ENCODE peak calls at places on chromosomes 5 and 9, in four cellular contexts. F is CD8-positive, alpha-beta memory T cell; E is mesenchymal stem cell; K is CD8-positive, alpha-beta T cell. S is an unnamed sample. For H3K4me1, the result is how much of the 10 kb centered on the place peaks cover.

GRCh38 chr9:79682076-79682736 is 110.4 kb downstream of the TLE4 start:
- DNase-seq in E (no peak), K (no peak), F (no peak), S (no peak)

GRCh38 chr5:123095694-123096120 is 6.7 kb downstream of the PRDM6 start:
- DNase-seq in K (no peak), E (no peak), F (no peak), S (no peak)

GRCh38 chr9:38443597-38443996 is 19.3 kb upstream of the IGFBPL1 start:
- DNase-seq in K (no peak), E (no peak), F (no peak), S (no peak)

GRCh38 chr5:124773291-124774001 is 27.0 kb upstream of the ZNF608 start:
- DNase-seq in F (no peak), E (no peak), K (no peak), S (no peak)

GRCh38 chr5:72463499-72464052 is 43.6 kb downstream of the ZNF366 start:
- DNase-seq in E (no peak), K (no peak), F (no peak), S (no peak)

GRCh38 chr9:91623004-91623403 is 199.4 kb upstream of the NFIL3 start:
- DNase-seq in F (no peak), K (no peak), E (no peak), S (no peak)

GRCh38 chr5:120449501-120449900 is 14.6 kb upstream of the PRR16 start:
- DNase-seq in E (peak), K (no peak), F (no peak), S (no peak)

GRCh38 chr9:97593960-97594359 is 39.2 kb downstream of the TSTD2 start:
- DNase-seq in F (no peak), K (no peak), E (no peak), S (no peak)

GRCh38 chr9:111949919-111950318 is 53.3 kb downstream of the UGCG start:
- DNase-seq in K (no peak), E (no peak), F (no peak), S (no peak)

GRCh38 chr5:147688965-147689364 is 93.6 kb downstream of the JAKMIP2 start:
- DNase-seq in E (no peak), F (no peak), K (no peak), S (no peak)

GRCh38 chr5:121158433-121158832 is 693.2 kb upstream of the FTMT start:
- DNase-seq in E (no peak), K (no peak), F (no peak), S (no peak)

GRCh38 chr5:21654-22233 is 70.2 kb upstream of the PLEKHG4B start:
- DNase-seq in F (no peak), K (no peak), E (no peak), S (no peak)

GRCh38 chr5:168286386-168286785 is 5.1 kb upstream of the WWC1 start:
- DNase-seq in K (no peak), F (no peak), E (no peak), S (no peak)

GRCh38 chr9:72577212-72577753 is 55.9 kb downstream of the TMC1 start:
- DNase-seq in E (peak), F (no peak), K (no peak), S (no peak)

GRCh38 chr5:71873202-71873601 is 154.1 kb downstream of the CARTPT start:
- DNase-seq in K (no peak), E (no peak), F (no peak), S (no peak)

GRCh38 chr5:155293605-155294178 is 280.1 kb downstream of the KIF4B start:
- DNase-seq in F (no peak), E (no peak), K (no peak), S (no peak)

GRCh38 chr9:77097335-77097734 is 77.9 kb downstream of the FOXB2 start:
- DNase-seq in E (no peak), F (no peak), K (no peak), S (no peak)

GRCh38 chr5:28580616-28581015 is 1542.2 kb upstream of the CDH9 start:
- DNase-seq in K (no peak), E (peak), F (no peak), S (no peak)

GRCh38 chr9:36956908-36957307 is 77.2 kb downstream of the PAX5 start:
- DNase-seq in F (no peak), E (no peak), K (no peak), S (no peak)

GRCh38 chr5:138632900-138633489 is 57.8 kb upstream of the HSPA9 start:
- DNase-seq in K (no peak), F (no peak), E (peak), S (no peak)

GRCh38 chr5:172837640-172838039 is 3.6 kb downstream of the ERGIC1 start:
- DNase-seq in K (peak), F (peak), E (no peak), S (no peak)

GRCh38 chr9:7977586-7977985 is 178.0 kb upstream of the DMAC1 start:
- DNase-seq in K (no peak), E (no peak), F (no peak), S (no peak)

GRCh38 chr9:26054600-26055516 is 376.6 kb upstream of the TUSC1 start:
- DNase-seq in E (peak), F (no peak), K (no peak), S (no peak)

GRCh38 chr5:146813346-146813745 is 65.2 kb downstream of the PPP2R2B start:
- DNase-seq in E (no peak), K (no peak), F (no peak), S (no peak)

GRCh38 chr5:147613359-147613758 is 103.5 kb upstream of the DPYSL3 start:
- DNase-seq in K (no peak), E (peak), F (no peak), S (no peak)

GRCh38 chr9:73264636-73265035 is 113.0 kb downstream of the ANXA1 start:
- DNase-seq in K (no peak), E (no peak), F (no peak), S (no peak)

DNA sequence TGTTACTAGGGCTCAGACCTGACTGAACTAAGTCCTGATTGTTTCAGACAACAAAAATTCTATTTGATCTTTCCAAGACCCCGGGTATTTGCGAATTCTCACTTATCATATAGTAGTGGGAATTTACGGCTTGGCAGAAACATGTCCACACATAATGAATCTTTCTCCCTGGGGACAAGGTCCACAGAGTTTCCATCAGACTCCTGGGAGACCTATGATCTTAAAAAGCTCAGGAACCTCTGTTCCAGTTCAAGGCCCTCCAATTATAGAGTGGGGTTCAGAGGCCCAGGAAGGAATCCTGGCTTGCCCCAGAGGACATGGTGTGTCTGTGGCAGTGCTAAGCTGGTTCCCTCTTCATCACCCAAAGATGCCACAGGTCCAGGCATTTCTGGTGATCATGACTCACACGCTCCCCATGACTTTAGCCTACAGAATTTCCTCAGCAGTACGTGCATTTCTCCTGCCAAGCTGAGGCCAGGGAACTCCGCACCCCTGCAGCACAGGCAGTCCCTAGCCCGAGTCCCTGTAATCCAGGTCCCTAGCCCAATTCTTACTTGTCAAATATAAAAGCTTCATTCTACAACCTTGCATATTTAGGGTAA is 12.6 kb downstream of the RAPGEF1 start:
- DNase-seq in F (no peak), K (no peak), E (peak), S (no peak)
- H3K4me3 ChIP-seq in F (no peak), K (no peak), E (no peak), S (no peak)

DNA sequence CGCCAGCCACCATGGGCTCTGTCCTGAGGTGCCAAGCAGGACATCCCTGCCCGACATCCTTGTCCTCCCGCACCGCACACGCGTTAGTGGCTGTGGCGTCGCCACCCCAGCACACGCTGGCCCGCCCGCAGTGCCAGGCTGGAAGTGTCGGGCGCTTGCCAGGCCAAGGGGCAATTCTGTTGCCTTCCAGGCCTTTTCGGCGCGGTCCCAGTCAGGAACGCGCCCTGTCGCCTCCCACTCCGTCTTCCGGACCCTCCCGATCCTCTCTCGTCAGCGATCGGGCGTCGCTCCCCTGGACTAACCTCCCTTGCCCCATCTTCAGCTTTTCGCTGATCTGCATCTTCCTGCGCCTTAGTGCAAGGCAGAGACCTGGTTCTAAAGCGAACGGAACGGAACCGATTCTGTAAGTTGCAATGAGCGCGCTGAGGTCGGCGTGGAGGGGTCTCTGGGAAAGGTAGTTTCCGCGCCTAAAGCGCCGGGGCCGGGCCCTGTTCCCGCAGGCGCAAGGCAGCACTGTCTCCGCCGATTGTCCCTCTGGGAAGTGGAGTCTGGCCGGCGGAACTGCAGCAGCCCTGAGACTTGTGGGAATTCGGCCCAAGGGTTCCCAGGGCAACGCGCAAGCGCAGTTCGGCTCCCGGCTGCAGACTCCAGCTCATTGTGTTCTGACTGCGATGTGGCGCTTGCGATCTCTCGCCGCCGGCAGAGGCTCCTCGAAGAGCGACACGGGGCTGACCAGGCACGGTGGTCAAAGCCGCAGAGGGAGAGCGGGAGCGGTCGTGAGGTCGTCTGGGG is at the start of gene ZNF454:
- DNase-seq in E (no peak), K (no peak), F (no peak), S (no peak)
- H3K4me1 ChIP-seq in E (under half), K (under half), F (under half), S (under half)

DNA sequence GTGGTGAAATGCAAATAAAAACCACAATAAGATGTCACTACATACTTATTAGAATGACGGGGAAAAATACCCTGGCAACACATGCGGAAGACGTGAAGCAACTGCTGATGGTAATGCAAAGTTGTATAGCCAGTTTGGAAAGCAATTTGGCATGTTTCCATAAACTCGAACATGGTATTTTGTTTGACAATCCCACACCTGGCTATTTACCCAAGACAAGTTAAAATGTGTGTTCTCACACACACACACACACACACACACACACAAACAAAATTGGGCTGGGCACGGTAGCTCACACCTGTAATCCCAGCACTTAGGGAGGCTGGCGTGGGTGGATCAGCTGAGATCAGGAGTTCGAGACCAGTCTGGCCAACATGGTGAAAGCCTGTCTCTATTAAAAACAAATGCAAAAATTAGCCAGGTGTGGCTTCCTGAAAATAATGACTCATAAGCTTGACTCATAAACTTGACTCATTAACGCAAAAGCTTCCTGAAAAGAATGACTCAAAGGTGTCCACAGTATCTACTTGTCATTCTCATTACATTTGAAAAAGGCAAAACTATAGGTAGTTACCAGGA is 456.5 kb downstream of the CDH18 start:
- DNase-seq in E (no peak), F (no peak), K (no peak), S (no peak)
- H3K4me3 ChIP-seq in E (no peak), F (no peak), K (no peak), S (no peak)

DNA sequence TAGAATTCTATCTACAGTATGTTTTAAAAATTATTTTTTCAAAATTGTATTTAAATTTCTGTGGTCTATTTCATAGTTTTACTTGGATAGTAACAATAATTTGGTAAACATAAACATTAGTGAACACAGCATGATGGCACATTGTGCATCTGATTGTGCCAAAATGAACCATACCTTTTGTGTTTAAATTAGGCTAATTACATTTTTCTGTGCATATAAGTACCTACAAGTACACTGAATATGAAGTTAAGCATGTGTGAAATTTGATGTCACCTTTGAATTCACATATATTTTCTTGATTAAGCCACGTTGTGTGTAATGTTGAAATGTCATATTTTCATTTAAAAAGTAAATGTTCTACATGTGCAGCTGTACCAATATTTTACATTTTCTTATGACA is 13.4 kb downstream of the PBX3 start:
- DNase-seq in K (no peak), F (no peak), E (no peak), S (no peak)
- H3K4me1 ChIP-seq in K (under half), F (under half), E (under half), S (under half)

GRCh38 chr5:171622010-171622409 is 163.6 kb upstream of the SMIM23 start:
- DNase-seq in E (no peak), K (no peak), F (no peak), S (no peak)

GRCh38 chr5:171625646-171626045 is 160.0 kb upstream of the SMIM23 start:
- DNase-seq in K (no peak), F (no peak), E (no peak), S (no peak)

GRCh38 chr5:171623551-171624097 is 162.0 kb upstream of the SMIM23 start:
- DNase-seq in F (no peak), K (no peak), E (no peak), S (no peak)

GRCh38 chr5:171624396-171624795 is 161.2 kb upstream of the SMIM23 start:
- DNase-seq in F (no peak), K (no peak), E (no peak), S (no peak)

DNA sequence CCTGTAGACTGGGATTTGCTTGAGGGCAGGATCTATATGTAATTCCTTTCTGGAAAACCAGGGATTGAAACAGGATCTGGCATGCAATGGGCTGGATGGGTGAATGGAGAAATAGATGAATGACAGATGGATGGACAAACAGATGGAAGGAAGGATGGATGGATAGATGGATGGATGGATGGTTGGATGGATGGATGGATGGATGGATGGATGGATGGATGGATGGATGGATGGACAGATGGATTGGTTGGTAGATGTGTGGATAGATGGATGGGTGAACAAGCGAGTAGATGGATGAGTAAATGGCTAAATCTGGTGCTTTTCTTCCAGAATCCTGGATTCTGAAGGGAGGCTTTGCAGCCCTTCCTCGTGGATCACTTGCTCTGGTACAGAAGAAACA is 162.5 kb upstream of the SMIM23 start:
- DNase-seq in K (no peak), E (no peak), F (no peak), S (no peak)
- H3K4me3 ChIP-seq in K (no peak), E (no peak), F (no peak), S (no peak)

GRCh38 chr5:132458651-132459030 is 31.9 kb downstream of the IRF1 start:
- DNase-seq in E (peak), F (no peak), K (no peak), S (no peak)
- H3K4me1 ChIP-seq in E (under half), F (half or more), K (half or more), S (half or more)

GRCh38 chr9:127903557-127904475 is 4.4 kb upstream of the ST6GALNAC6 start:
- DNase-seq in E (peak), K (peak), F (peak), S (peak)
- H3K4me3 ChIP-seq in E (no peak), K (peak), F (peak), S (no peak)

DNA sequence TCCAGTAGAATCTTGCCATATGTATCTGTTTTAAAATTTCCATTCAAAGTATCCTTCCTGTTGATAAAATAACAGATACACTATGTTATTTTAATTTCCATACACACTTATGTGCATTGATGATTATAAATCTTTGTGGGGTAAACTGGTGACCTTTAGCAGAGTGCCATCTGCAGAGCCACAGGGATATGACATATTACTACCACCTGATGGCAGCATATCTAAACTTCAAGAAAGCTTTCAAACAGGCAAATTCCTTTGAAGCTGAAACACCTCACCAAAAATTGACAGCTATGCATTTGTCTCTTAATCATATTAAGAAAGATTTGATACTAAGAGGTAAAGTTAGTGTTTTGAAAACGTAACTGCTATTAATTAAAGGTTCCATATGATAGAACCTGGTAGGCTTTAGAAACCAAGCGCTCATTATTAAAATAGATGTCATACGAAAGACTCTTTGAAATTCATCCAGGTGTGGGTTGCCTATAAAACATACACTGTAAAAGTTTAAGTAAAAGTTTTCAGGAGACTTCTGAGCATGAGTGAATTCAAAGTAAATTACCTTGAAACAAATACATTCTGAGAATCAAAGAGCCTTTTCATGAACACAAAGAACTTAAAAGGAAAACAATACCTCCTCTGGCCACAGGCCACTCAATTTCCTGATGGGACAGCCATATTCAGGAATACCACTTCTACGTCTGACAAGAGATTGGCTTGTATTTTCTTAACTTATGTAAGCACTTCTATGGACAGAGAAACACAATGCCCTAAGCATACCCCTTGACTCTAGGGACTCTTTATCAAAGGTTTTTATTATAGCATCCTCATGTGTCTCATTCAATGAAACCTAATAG is 93.3 kb downstream of the KIAA0825 start:
- DNase-seq in K (no peak), F (no peak), E (peak), S (peak)
- H3K4me1 ChIP-seq in K (under half), F (under half), E (under half), S (under half)

DNA sequence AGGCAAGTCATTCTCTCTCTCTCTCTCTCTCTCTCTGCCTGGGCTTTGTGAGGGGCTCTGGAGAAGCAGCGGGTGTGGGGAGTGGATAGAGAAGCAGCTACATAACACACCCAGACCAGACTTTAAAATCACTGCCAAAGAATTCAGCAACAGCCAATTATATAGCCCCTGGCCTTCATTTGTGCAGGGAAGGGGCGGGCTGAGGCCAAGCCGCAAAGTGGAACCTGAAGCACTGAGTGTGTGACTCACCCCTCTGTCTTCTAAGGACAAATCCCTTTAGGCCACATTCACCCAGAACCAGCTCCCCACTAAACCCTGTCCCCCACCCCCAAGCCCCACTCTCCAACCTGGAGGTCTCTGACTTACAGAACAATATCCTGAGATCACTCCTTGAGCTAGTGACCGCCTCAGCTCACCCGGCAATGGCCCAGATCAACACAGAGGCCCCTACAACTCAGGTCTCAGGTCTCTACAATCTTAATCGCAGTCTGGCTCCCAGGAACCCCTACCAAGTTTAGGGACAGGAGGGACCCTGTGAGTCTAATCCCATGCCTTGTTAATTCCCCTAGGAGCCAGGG is 6.0 kb downstream of the B4GALT1 start:
- DNase-seq in F (peak), E (peak), K (peak), S (peak)
- H3K4me3 ChIP-seq in F (peak), E (peak), K (no peak), S (no peak)

S was measured in SJSA1.